ENCODE peak calls at places on chromosomes 7 and 10, in eight cellular contexts. N, K, H, S, I, R, L and Z are unnamed samples.

GRCh38 chr7:88141025-88141424 is 78.8 kb downstream of the SRI start:
- DNase-seq in N (no peak), K (no peak), H (peak; percentile 52), S (peak; percentile 59), I (no peak), R (no peak), L (peak; percentile 51), Z (no peak)

GRCh38 chr10:74898201-74898976 is 72.0 kb downstream of the KAT6B start:
- DNase-seq in N (no peak), K (peak; percentile 3), H (peak; percentile 96), S (no peak), I (no peak), R (peak; percentile 51), L (no peak), Z (no peak)

GRCh38 chr7:45239486-45239885 is 81.9 kb downstream of the RAMP3 start:
- DNase-seq in N (no peak), K (no peak), H (peak; percentile 86), S (no peak), I (no peak), R (no peak), L (no peak), Z (no peak)

GRCh38 chr10:25575343-25575742 is 358.7 kb upstream of the MYO3A start:
- DNase-seq in N (no peak), K (no peak), H (no peak), S (peak; percentile 52), I (no peak), R (no peak), L (peak; percentile 23), Z (no peak)

GRCh38 chr7:121053219-121053618 is 64.7 kb downstream of the CPED1 start:
- DNase-seq in N (no peak), K (no peak), H (no peak), S (no peak), I (no peak), R (no peak), L (no peak), Z (no peak)

GRCh38 chr10:124558901-124559321 is 97.3 kb downstream of the LHPP start:
- DNase-seq in N (no peak), K (no peak), H (no peak), S (no peak), I (no peak), R (no peak), L (no peak), Z (peak; percentile 19)

GRCh38 chr10:35336921-35337741 is 822 bp downstream of the CCNY start:
- DNase-seq in N (no peak), K (peak; percentile 31), H (peak; percentile 77), S (peak; percentile 79), I (peak; percentile 69), R (peak; percentile 28), L (peak; percentile 45), Z (peak; percentile 43)

GRCh38 chr7:108613949-108614381 is 44.3 kb downstream of the DNAJB9 start:
- DNase-seq in N (no peak), K (no peak), H (no peak), S (no peak), I (no peak), R (no peak), L (no peak), Z (no peak)

GRCh38 chr10:59675812-59676211 is 33.8 kb downstream of the SLC16A9 start:
- DNase-seq in N (no peak), K (peak; percentile 30), H (peak; percentile 30), S (peak; percentile 89), I (no peak), R (no peak), L (peak; percentile 86), Z (no peak)

GRCh38 chr10:116720241-116721047 is 21.9 kb downstream of the HSPA12A start:
- DNase-seq in N (no peak), K (no peak), H (no peak), S (peak; percentile 51), I (no peak), R (peak; percentile 90), L (no peak), Z (no peak)
- H3K4me1 ChIP-seq in N (no peaks in the 10 kb centered on the region), K (no peaks in the 10 kb centered on the region), H (no peaks in the 10 kb centered on the region), S (peaks cover 5% of the 10 kb centered on the region), I (peaks cover 12% of the 10 kb centered on the region), R (peaks cover 37% of the 10 kb centered on the region), L (no peaks in the 10 kb centered on the region), Z (peaks cover 16% of the 10 kb centered on the region)

DNA sequence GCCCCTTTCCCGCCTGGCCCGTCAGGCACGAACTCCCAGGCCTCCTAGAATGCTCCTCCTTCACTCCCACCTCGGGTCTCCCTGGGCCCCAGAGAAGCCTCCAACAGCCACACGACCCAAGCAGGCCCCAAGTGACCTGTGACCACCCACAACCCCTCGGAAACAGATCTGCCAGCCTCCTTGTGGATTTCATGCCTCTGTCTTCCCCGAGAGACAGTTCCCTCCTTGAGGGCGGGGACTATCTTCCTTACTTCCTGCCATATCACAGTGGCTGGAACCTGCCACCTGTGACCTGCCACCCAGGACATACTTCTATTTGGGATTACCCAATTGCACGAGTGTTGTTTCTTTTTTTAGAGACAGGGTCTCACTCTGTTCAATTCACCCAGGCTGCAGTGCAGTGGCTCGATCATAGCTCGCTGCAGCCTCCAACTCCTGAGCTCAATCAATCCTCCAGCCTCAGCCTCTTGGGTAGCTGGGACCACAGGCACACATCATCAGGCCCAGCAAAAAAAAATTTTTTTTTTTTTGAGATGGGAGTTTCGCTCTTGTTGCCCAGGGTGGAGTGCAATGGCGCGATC is 25.9 kb downstream of the TNRC18 start:
- DNase-seq in N (no peak), K (peak; percentile 32), H (no peak), S (no peak), I (no peak), R (no peak), L (no peak), Z (no peak)
- H3K4me1 ChIP-seq in N (peaks cover 22% of the 10 kb centered on the region), K (peaks cover 15% of the 10 kb centered on the region), H (no peaks in the 10 kb centered on the region), S (no peaks in the 10 kb centered on the region), I (peaks cover 33% of the 10 kb centered on the region), R (peaks cover 11% of the 10 kb centered on the region), L (no peaks in the 10 kb centered on the region), Z (peaks cover 16% of the 10 kb centered on the region)

GRCh38 chr7:66929170-66929569 is 8.1 kb downstream of the TMEM248 start:
- DNase-seq in N (no peak), K (no peak), H (no peak), S (no peak), I (no peak), R (no peak), L (no peak), Z (no peak)

GRCh38 chr7:66928388-66928787 is 7.4 kb downstream of the TMEM248 start:
- DNase-seq in N (no peak), K (no peak), H (no peak), S (no peak), I (no peak), R (no peak), L (no peak), Z (no peak)

GRCh38 chr7:66927348-66927948 is 6.4 kb downstream of the TMEM248 start:
- DNase-seq in N (no peak), K (no peak), H (no peak), S (no peak), I (no peak), R (no peak), L (no peak), Z (no peak)

GRCh38 chr7:66929935-66930334 is 8.9 kb downstream of the TMEM248 start:
- DNase-seq in N (no peak), K (no peak), H (no peak), S (no peak), I (no peak), R (no peak), L (no peak), Z (no peak)

DNA sequence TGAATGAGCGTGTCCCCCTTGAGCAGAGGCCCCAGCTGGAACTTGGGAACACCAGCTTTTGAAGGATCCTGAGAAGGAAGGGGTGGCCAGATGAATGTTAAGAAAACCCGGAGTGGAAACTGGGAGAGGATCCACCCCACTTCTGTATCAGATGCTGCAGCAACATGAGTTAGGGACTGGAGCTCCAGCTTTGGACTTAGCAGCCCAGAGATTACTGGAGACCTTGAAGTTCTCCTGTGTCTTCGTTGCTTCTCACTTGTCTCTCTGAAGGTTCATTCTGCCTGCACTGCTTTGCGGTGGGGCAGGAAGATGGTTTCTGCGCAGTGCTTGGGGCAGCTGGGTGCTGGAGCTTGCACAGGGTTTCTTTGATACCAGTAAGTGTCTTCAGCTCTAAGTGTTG is 9.3 kb downstream of the TMEM248 start:
- DNase-seq in N (peak; percentile 80), K (no peak), H (peak; percentile 5), S (peak; percentile 87), I (no peak), R (no peak), L (peak; percentile 84), Z (no peak)
- H3K4me1 ChIP-seq in N (peaks cover 22% of the 10 kb centered on the region), K (no peaks in the 10 kb centered on the region), H (no peaks in the 10 kb centered on the region), S (no peaks in the 10 kb centered on the region), I (peaks cover 4% of the 10 kb centered on the region), R (no peaks in the 10 kb centered on the region), L (peaks cover 8% of the 10 kb centered on the region), Z (no peaks in the 10 kb centered on the region)

GRCh38 chr10:42519079-42519478 is 119.3 kb downstream of the ZNF33B start:
- DNase-seq in N (no peak), K (no peak), H (no peak), S (no peak), I (no peak), R (no peak), L (no peak), Z (no peak)
- H3K4me1 ChIP-seq in N (no peaks in the 10 kb centered on the region), K (no peaks in the 10 kb centered on the region), H (no peaks in the 10 kb centered on the region), S (no peaks in the 10 kb centered on the region), I (no peaks in the 10 kb centered on the region), R (no peaks in the 10 kb centered on the region), L (no peaks in the 10 kb centered on the region), Z (no peaks in the 10 kb centered on the region)

GRCh38 chr10:32333849-32334248 is 13.1 kb downstream of the EPC1 start:
- DNase-seq in N (no peak), K (no peak), H (no peak), S (no peak), I (no peak), R (no peak), L (no peak), Z (no peak)

GRCh38 chr10:32328499-32328898 is 18.5 kb downstream of the EPC1 start:
- DNase-seq in N (no peak), K (no peak), H (no peak), S (peak; percentile 59), I (no peak), R (no peak), L (no peak), Z (no peak)

GRCh38 chr10:32329061-32329460 is 17.9 kb downstream of the EPC1 start:
- DNase-seq in N (no peak), K (no peak), H (no peak), S (no peak), I (no peak), R (no peak), L (no peak), Z (no peak)

GRCh38 chr10:32332299-32332750 is 14.6 kb downstream of the EPC1 start:
- DNase-seq in N (no peak), K (peak; percentile 24), H (peak; percentile 70), S (no peak), I (no peak), R (no peak), L (no peak), Z (no peak)

GRCh38 chr10:32331606-32332005 is 15.4 kb downstream of the EPC1 start:
- DNase-seq in N (no peak), K (no peak), H (peak; percentile 82), S (no peak), I (no peak), R (no peak), L (no peak), Z (no peak)
- H3K4me1 ChIP-seq in N (no peaks in the 10 kb centered on the region), K (peaks cover 24% of the 10 kb centered on the region), H (peaks cover 59% of the 10 kb centered on the region), S (peaks cover 38% of the 10 kb centered on the region), I (peaks cover 75% of the 10 kb centered on the region), R (peaks cover 6% of the 10 kb centered on the region), L (peaks cover 60% of the 10 kb centered on the region), Z (peaks cover 98% of the 10 kb centered on the region)

DNA sequence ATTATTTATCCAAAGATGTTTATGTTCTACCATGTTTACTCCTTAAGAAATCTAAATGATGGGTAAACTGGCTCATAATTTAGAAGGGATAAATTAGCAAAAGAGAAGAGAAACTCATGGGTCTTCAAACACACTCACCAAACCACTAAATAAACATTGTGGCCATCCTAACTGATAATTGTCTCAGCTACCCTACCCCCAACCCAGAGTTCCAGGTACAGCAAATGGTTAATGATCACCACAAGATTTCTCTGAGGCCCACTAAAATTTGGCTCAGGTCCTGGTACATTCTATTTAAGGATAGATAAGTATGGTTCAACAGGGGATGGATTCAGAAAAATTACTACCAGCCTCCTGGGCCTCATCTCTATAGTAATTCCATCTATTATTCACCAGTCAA is 21.4 kb downstream of the SLC25A13 start:
- DNase-seq in N (no peak), K (no peak), H (no peak), S (no peak), I (no peak), R (no peak), L (no peak), Z (no peak)
- H3K4me1 ChIP-seq in N (no peaks in the 10 kb centered on the region), K (no peaks in the 10 kb centered on the region), H (peaks cover 34% of the 10 kb centered on the region), S (peaks cover 17% of the 10 kb centered on the region), I (peaks cover 11% of the 10 kb centered on the region), R (no peaks in the 10 kb centered on the region), L (no peaks in the 10 kb centered on the region), Z (peaks cover 25% of the 10 kb centered on the region)